ENCODE peak calls at places on chromosome 20, in eight cellular contexts. A, G, Y, Q, X, P, W and U are unnamed samples. For H3K36me3, the result is how much of the 10 kb centered on the place peaks cover.

GRCh38 chr20:59598625-59599310 is 5.6 kb upstream of the PHACTR3 start:
- DNase-seq in A (peak), G (no peak), Y (no peak), Q (no peak), X (no peak), P (no peak), W (peak), U (no peak)

GRCh38 chr20:62898970-62899632 is 27.2 kb downstream of the DIDO1 start:
- DNase-seq in A (no peak), G (no peak), Y (no peak), Q (no peak), X (no peak), P (no peak), W (no peak), U (no peak)

GRCh38 chr20:36573798-36574277 is 441 bp downstream of the TGIF2 start:
- DNase-seq in A (peak), G (no peak), Y (no peak), Q (no peak), X (peak), P (no peak), W (peak), U (peak)

GRCh38 chr20:47118641-47119040 is 224.0 kb downstream of the EYA2 start:
- DNase-seq in A (no peak), G (no peak), Y (no peak), Q (peak), X (no peak), P (no peak), W (no peak), U (no peak)

GRCh38 chr20:49956689-49957443 is 20.7 kb downstream of the RNF114 start:
- DNase-seq in A (no peak), G (no peak), Y (no peak), Q (no peak), X (peak), P (no peak), W (no peak), U (no peak)

GRCh38 chr20:57400821-57401564 is 9.8 kb downstream of the RBM38 start:
- DNase-seq in A (no peak), G (no peak), Y (no peak), Q (no peak), X (peak), P (no peak), W (no peak), U (no peak)

GRCh38 chr20:18412202-18412901 is 54.5 kb downstream of the DZANK1 start:
- DNase-seq in A (no peak), G (no peak), Y (no peak), Q (no peak), X (no peak), P (no peak), W (no peak), U (no peak)

GRCh38 chr20:40663304-40663703 is 25.7 kb downstream of the MAFB start:
- DNase-seq in A (no peak), G (no peak), Y (no peak), Q (no peak), X (no peak), P (no peak), W (no peak), U (no peak)

DNA sequence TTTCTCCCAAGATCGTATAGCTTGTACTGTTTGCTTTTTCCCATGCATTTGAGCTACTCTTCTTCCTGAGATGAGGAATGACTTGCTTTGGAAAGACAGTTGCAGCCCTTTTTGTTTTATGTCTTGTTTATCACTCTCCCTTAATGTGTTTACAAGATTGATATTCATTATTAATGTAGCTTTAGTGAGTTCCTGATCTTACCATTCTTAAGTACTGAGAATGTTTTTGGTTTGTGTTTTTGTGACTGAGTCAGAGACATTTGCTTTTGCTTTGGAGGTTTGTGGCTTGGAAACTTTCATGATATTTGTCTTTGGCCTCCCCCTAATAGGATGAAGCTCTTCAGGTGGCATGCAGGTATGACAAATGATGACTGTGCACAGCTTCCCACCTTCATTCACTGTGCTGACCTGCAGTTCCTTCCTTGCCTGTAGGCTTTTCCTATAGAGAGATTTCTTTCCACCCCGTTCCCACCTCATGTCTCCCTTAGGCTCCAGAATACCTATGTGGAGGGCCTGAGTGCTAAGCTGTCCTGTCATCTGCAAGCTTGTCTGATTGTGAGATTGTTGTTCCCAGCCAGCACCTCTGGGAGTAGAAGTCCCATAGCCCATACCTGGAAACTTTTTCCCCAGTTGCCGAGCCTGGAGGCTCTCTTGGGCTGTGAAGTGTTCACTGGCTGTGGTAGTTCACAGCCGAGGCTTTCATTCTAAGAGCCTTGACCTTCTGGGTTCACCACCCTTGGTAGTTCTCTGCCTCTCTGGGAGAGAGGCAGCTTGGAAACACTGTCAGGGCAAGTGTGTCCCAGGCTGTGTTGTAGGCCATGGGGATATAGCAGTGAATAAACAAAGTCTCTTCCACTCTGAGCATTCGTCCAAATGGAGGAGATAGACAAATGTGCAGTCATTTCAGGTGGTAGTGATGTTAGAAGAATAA is 27.1 kb downstream of the CDS2 start:
- DNase-seq in A (no peak), G (no peak), Y (no peak), Q (peak), X (no peak), P (peak), W (peak), U (no peak)
- TF ChIP-seq CTCF in A (no peak), G (no peak), Y (no peak), Q (no peak), X (no peak), P (no peak), W (peak), U (no peak)

DNA sequence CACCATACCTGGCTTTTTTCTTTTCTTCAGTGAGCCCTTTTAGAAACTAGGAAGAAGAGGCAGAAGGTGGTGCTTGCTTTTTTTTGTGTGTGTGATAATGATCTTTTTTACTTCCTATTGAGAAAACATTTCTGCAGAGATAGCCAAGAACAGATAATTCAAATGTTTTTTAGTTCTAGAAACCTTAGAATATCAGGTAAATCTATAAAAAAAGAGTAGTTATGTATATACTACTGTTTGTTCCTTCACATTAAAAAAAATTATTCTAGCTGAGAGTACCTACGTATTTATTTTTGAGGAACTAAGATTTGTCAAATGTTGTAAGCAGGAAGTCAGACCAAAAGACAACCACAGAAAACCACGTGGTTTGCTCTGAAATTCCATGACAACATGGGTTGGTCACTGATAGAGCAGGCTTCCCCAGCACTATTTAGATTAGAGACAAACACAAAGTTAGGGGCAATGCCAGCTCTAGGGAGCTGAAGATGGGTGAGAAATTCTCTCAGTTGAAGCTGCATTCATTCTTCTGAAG is 12.8 kb downstream of the STK4 start:
- DNase-seq in A (no peak), G (peak), Y (no peak), Q (peak), X (no peak), P (peak), W (peak), U (peak)
- H3K36me3 ChIP-seq in A (under half), G (half or more), Y (under half), Q (under half), X (half or more), P (under half), W (under half), U (under half)

GRCh38 chr20:4083103-4083864 is 67.9 kb upstream of the RNF24 start:
- DNase-seq in A (no peak), G (no peak), Y (no peak), Q (no peak), X (no peak), P (no peak), W (no peak), U (no peak)
- H3K27ac ChIP-seq in A (no peak), G (no peak), Y (peak), Q (peak), X (peak), P (peak), W (no peak), U (no peak)

DNA sequence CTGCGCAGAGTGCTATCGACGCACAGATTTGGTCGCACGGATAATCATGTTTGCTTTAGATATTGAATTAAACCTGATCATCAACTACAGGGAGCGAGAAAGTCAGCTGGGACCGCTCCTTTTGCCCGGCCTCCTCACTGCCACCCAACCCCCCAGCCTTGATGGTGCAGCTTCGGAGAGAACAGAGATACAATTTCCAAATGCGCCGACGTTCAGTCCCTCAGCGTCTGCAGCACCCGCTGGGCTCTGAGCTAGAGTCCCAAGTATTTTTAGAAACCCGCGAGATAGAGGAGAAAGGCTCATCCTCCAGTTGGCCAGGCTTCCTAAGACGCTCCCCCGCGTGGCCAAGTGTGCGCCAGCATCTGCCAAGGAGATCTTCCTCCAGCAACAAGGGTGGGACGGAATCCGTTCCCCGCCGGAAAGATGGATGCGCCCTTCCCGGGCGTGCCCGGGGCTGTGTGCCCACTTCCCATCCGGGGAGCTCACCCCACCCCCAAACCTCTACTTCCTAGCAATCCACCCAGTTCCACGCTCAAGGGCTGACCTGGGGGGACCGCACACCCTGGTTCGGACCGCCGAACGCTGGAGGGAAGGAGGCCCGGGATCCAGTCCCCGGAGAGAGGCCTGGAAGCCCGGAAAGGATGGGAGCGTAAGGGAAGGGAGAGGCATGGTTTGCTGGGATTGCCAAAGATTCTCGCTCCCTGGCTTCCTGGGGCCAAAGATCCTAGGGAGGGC is 4.1 kb downstream of the NKX2-2 start:
- DNase-seq in A (no peak), G (no peak), Y (no peak), Q (peak), X (peak), P (peak), W (no peak), U (no peak)
- TF ChIP-seq CTCF in A (no peak), G (no peak), Y (no peak), Q (peak), X (no peak), P (peak), W (no peak), U (no peak)

GRCh38 chr20:25462166-25462565 is 54.7 kb downstream of the GINS1 start:
- DNase-seq in A (no peak), G (no peak), Y (no peak), Q (no peak), X (no peak), P (no peak), W (no peak), U (no peak)

GRCh38 chr20:25459916-25460590 is 52.6 kb downstream of the GINS1 start:
- DNase-seq in A (no peak), G (no peak), Y (no peak), Q (no peak), X (no peak), P (no peak), W (no peak), U (no peak)

GRCh38 chr20:25461766-25462165 is 54.3 kb downstream of the GINS1 start:
- DNase-seq in A (no peak), G (peak), Y (peak), Q (no peak), X (no peak), P (no peak), W (no peak), U (no peak)

GRCh38 chr20:25461281-25461650 is 53.8 kb downstream of the GINS1 start:
- DNase-seq in A (no peak), G (no peak), Y (no peak), Q (no peak), X (no peak), P (no peak), W (no peak), U (no peak)

GRCh38 chr20:25460591-25461280 is 53.3 kb downstream of the GINS1 start:
- DNase-seq in A (no peak), G (no peak), Y (no peak), Q (no peak), X (no peak), P (no peak), W (no peak), U (no peak)
- H3K36me3 ChIP-seq in A (under half), G (half or more), Y (under half), Q (under half), X (under half), P (under half), W (under half), U (under half)

GRCh38 chr20:38150595-38151170 is 14.4 kb downstream of the TGM2 start:
- DNase-seq in A (no peak), G (no peak), Y (no peak), Q (no peak), X (no peak), P (no peak), W (no peak), U (no peak)

GRCh38 chr20:38153401-38153800 is 11.7 kb downstream of the TGM2 start:
- DNase-seq in A (no peak), G (no peak), Y (no peak), Q (no peak), X (no peak), P (no peak), W (no peak), U (no peak)

GRCh38 chr20:38151455-38151854 is 13.6 kb downstream of the TGM2 start:
- DNase-seq in A (no peak), G (no peak), Y (no peak), Q (no peak), X (no peak), P (no peak), W (no peak), U (no peak)

GRCh38 chr20:38153011-38153329 is 12.1 kb downstream of the TGM2 start:
- DNase-seq in A (no peak), G (no peak), Y (no peak), Q (no peak), X (no peak), P (peak), W (no peak), U (no peak)

DNA sequence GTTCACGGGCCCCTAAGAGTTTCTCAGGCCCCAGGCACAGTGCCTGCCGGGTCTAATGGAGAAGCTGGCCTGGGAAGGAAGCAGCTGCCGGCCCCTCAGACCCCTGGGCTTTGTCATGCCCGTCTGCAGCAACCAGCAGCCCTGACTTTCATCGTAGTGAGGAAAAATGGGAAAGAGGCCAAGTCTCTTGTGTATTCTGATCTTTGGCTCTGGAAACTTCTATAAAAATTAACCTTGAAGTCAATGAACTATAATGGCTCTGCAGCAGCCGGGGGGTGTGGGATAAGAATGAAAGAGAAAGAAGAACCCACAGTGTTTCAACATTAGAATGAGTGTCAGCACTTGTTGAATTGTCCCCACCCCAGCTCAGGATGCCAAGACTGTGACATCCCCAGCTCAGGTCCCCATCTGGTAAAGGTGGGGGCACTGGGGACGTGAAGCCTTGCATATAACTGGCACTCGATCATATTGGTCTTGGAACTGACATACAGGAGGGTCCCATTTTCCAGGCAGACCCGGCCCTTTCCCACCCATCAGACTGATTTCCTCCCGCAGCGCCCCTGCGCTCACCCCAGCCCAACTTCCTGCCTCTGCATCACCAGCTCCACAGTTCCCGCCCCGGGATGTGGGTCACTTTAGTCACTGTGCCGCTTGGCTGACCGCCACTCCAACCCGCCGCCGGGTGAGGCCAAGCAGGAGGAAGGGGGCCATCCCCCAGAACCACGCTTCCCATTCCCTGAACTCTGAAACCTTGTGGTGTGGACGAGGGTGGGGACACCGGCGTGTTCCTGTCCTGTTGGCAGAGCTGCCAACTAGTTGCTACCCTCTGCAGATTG is 12.7 kb downstream of the TGM2 start:
- DNase-seq in A (peak), G (peak), Y (peak), Q (peak), X (peak), P (peak), W (peak), U (no peak)
- H3K27ac ChIP-seq in A (peak), G (peak), Y (peak), Q (peak), X (peak), P (peak), W (peak), U (no peak)